ENCODE peak calls at places on chromosomes 2 and 18, in nine cellular contexts. E is neural crest cell; I is Calu3; Z is foreskin fibroblast; V is CD4-positive, alpha-beta T cell; L is tibial artery; C is RWPE1; Q is cardiac fibroblast; H is epithelial cell of proximal tubule. N is an unnamed sample.

GRCh38 chr2:69798909-69799526 is 30.4 kb upstream of the GMCL1 start:
- DNase-seq in E (no peak), I (no peak), Z (peak), V (no peak), L (no peak), C (no peak), Q (peak), H (no peak), N (no peak)

GRCh38 chr2:223169830-223170605 is 118.0 kb downstream of the KCNE4 start:
- DNase-seq in E (no peak), I (no peak), Z (no peak), V (no peak), L (no peak), C (no peak), Q (no peak), H (no peak), N (no peak)

GRCh38 chr18:61578846-61579245 is 245.6 kb downstream of the CDH20 start:
- DNase-seq in E (no peak), I (no peak), Z (no peak), V (no peak), L (no peak), C (no peak), Q (no peak), H (no peak), N (no peak)

GRCh38 chr2:102527086-102527485 is 54.1 kb downstream of the SLC9A4 start:
- DNase-seq in E (no peak), I (no peak), Z (no peak), V (no peak), L (no peak), C (no peak), Q (no peak), H (no peak), N (no peak)

GRCh38 chr2:162258169-162258568 is 14.9 kb upstream of the FAP start:
- DNase-seq in E (no peak), I (no peak), Z (peak), V (no peak), L (no peak), C (no peak), Q (peak), H (no peak), N (no peak)

GRCh38 chr2:207807516-207807915 is 37.8 kb upstream of the FZD5 start:
- DNase-seq in E (no peak), I (no peak), Z (no peak), V (no peak), L (no peak), C (no peak), Q (no peak), H (no peak), N (no peak)

GRCh38 chr18:50441518-50441917 is 66.7 kb downstream of the SKA1 start:
- DNase-seq in E (no peak), I (no peak), Z (no peak), V (no peak), L (no peak), C (no peak), Q (peak), H (no peak), N (no peak)

GRCh38 chr2:20622296-20622686 is 28.6 kb downstream of the HS1BP3 start:
- DNase-seq in E (no peak), I (no peak), Z (no peak), V (no peak), L (peak), C (no peak), Q (no peak), H (no peak), N (no peak)

GRCh38 chr2:237184192-237184922 is 98.7 kb downstream of the COPS8 start:
- DNase-seq in E (no peak), I (no peak), Z (peak), V (no peak), L (no peak), C (peak), Q (peak), H (no peak), N (no peak)

GRCh38 chr2:9820020-9820973 is 23.0 kb upstream of the TAF1B start:
- DNase-seq in E (no peak), I (peak), Z (peak), V (no peak), L (no peak), C (peak), Q (peak), H (peak), N (no peak)

GRCh38 chr2:150376627-150377335 is 110.7 kb downstream of the RND3 start:
- DNase-seq in E (peak), I (no peak), Z (peak), V (no peak), L (no peak), C (no peak), Q (peak), H (no peak), N (peak)

GRCh38 chr18:13242797-13243196 is 24.2 kb downstream of the LDLRAD4 start:
- DNase-seq in E (no peak), I (no peak), Z (no peak), V (no peak), L (peak), C (no peak), Q (no peak), H (no peak), N (no peak)

GRCh38 chr2:105454801-105455485 is 56.1 kb upstream of the FHL2 start:
- DNase-seq in E (no peak), I (peak), Z (peak), V (no peak), L (no peak), C (peak), Q (peak), H (peak), N (peak)

GRCh38 chr18:8987250-8987649 is 115.2 kb upstream of the NDUFV2 start:
- DNase-seq in E (no peak), I (no peak), Z (peak), V (no peak), L (no peak), C (no peak), Q (peak), H (no peak), N (no peak)

GRCh38 chr2:26752636-26753035 is 11.4 kb upstream of the SLC35F6 start:
- DNase-seq in E (no peak), I (no peak), Z (no peak), V (no peak), L (no peak), C (no peak), Q (no peak), H (no peak), N (no peak)

GRCh38 chr2:121099329-121100318 is 185.4 kb downstream of the TFCP2L1 start:
- DNase-seq in E (no peak), I (peak), Z (peak), V (no peak), L (no peak), C (peak), Q (no peak), H (no peak), N (no peak)
- TF ChIP-seq CTCF in E (peak), I (peak), Z (peak), V (no peak), L (no peak), C (peak), Q (peak), H (peak), N (peak)

GRCh38 chr2:227774895-227775842 is 29.5 kb downstream of the SCYGR8 start:
- DNase-seq in E (no peak), I (no peak), Z (no peak), V (no peak), L (no peak), C (no peak), Q (no peak), H (no peak), N (no peak)

GRCh38 chr2:227772932-227773331 is 27.2 kb downstream of the SCYGR8 start:
- DNase-seq in E (no peak), I (no peak), Z (no peak), V (no peak), L (no peak), C (no peak), Q (no peak), H (no peak), N (no peak)

GRCh38 chr2:227772197-227772661 is 26.5 kb downstream of the SCYGR8 start:
- DNase-seq in E (no peak), I (no peak), Z (no peak), V (no peak), L (no peak), C (no peak), Q (no peak), H (no peak), N (no peak)

GRCh38 chr2:227774011-227774624 is 28.4 kb downstream of the SCYGR8 start:
- DNase-seq in E (no peak), I (peak), Z (no peak), V (no peak), L (no peak), C (no peak), Q (no peak), H (peak), N (no peak)
- TF ChIP-seq CTCF in E (peak), I (peak), Z (peak), V (no peak), L (no peak), C (no peak), Q (peak), H (peak), N (no peak)

GRCh38 chr2:229825476-229825875 is 96.3 kb downstream of the TRIP12 start:
- DNase-seq in E (no peak), I (no peak), Z (no peak), V (no peak), L (no peak), C (no peak), Q (no peak), H (no peak), N (no peak)
- TF ChIP-seq CTCF in E (peak), I (no peak), Z (no peak), V (no peak), L (no peak), C (no peak), Q (peak), H (peak), N (no peak)

DNA sequence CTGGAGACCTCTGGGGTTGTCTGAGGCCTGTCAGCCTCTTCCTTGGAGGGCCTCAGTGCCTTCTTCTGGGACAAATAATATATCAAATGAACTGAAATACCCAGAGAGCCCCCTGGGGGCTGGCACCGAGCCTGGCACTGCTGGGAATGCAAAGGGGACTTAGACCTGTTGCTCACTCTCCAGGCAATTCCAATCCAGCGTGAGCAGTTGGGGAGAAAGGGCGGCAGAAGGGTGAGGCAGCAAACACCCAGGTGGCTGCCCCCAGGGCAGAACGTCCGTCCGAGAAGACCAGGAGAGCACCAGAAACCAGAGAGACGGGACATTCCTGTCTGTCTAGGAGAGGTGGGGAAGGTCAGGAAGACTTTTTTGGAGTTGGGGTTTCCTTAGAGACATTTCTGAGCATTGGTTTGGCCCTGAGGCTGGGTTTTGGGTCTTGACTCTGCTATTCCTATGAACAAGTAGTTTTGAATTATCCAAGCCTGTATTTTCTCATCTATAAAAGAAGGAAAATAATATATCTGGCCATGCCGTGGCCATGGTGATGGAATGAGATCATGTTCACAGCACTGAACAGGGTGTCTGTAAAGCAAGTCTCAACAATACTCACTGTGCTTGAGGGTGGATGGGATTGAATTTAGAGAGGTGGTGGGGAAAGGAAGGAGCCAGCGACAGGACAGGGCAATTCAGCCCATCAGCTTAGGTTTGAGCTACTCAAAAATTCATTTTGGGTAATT is 44.3 kb upstream of the ZBTB7C start:
- DNase-seq in E (no peak), I (peak), Z (peak), V (no peak), L (no peak), C (no peak), Q (no peak), H (no peak), N (no peak)
- TF ChIP-seq CTCF in E (no peak), I (no peak), Z (no peak), V (no peak), L (no peak), C (no peak), Q (no peak), H (no peak), N (no peak)

GRCh38 chr2:225438263-225438662 is 38.8 kb downstream of the NYAP2 start:
- DNase-seq in E (no peak), I (no peak), Z (no peak), V (no peak), L (no peak), C (no peak), Q (no peak), H (no peak), N (no peak)
- TF ChIP-seq CTCF in E (no peak), I (no peak), Z (no peak), V (no peak), L (no peak), C (no peak), Q (no peak), H (no peak), N (no peak)

DNA sequence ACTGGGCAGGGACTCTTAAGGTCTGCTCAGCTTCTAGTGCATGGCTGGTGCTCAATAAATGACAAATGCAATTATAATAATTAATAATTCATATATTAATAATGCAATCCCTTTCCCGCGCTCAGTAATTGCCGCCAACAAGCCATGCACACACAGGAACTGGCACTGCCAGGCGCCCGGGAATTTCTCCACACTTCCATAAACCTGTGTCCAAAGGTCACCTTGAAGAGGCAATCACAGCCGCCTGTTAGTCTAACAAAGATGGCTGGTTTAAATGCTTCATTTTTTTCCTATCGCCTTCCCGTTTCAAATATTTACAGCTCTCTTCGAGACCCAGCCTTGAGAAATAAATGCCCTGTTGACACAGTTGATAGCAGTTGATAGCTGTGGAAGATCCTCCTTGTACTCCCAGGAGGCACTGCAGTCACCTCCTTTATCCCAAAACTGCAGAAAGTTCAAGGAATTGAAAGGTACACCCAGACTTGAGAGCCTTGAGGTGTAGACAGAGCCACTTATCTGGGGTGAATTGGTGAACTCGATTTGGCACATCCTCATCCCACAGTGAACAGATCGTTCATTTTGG is 156.4 kb downstream of the INO80D start:
- DNase-seq in E (no peak), I (no peak), Z (no peak), V (no peak), L (no peak), C (no peak), Q (no peak), H (no peak), N (no peak)
- TF ChIP-seq CTCF in E (no peak), I (no peak), Z (no peak), V (no peak), L (no peak), C (no peak), Q (no peak), H (no peak), N (no peak)

GRCh38 chr2:18630941-18631340 is 41.6 kb upstream of the NT5C1B start:
- DNase-seq in E (no peak), I (no peak), Z (peak), V (no peak), L (no peak), C (no peak), Q (peak), H (no peak), N (no peak)

GRCh38 chr2:18626958-18627650 is 37.7 kb upstream of the NT5C1B start:
- DNase-seq in E (no peak), I (no peak), Z (peak), V (no peak), L (no peak), C (no peak), Q (peak), H (no peak), N (no peak)

GRCh38 chr2:18630101-18630500 is 40.7 kb upstream of the NT5C1B start:
- DNase-seq in E (no peak), I (no peak), Z (peak), V (no peak), L (no peak), C (peak), Q (peak), H (no peak), N (no peak)

GRCh38 chr2:18626256-18626668 is 36.9 kb upstream of the NT5C1B start:
- DNase-seq in E (no peak), I (no peak), Z (peak), V (no peak), L (no peak), C (peak), Q (peak), H (no peak), N (no peak)

DNA sequence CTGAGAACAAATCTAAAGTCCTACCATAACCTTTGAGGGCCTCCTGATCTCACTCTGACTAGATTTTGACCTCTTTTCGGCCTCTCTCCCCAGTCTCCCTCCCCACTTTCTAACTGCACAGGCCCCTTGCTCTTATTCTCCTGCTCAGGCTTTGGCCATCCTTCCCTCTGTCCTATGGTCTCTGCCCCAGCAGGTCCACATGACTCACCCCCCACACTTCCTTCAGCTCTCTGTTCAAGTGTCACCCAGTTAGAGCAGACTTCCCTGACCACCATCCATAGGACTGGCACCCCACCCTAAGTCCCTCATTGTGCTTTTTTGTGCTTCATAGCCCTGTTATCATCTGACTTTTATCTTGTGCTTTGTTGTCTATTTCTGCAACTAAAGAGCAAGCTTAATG is 41.2 kb upstream of the NT5C1B start:
- DNase-seq in E (no peak), I (no peak), Z (peak), V (no peak), L (no peak), C (no peak), Q (peak), H (no peak), N (no peak)
- TF ChIP-seq CTCF in E (no peak), I (no peak), Z (no peak), V (no peak), L (no peak), C (no peak), Q (no peak), H (no peak), N (no peak)

N was measured in AG09319.